ENCODE peak calls at places on chromosomes 12 and 14, in four cellular contexts. One of them, this sample, is unnamed.

GRCh38 chr14:59321184-59321952 is 132.9 kb downstream of the DAAM1 start:
- DNase-seq in IMR-90: peak
- DNase-seq in GM12878: no peak
- DNase-seq in K562: no peak
- DNase-seq in this sample: peak

GRCh38 chr14:44657688-44658388 is 150.8 kb upstream of the FSCB start:
- DNase-seq in IMR-90: peak
- DNase-seq in GM12878: no peak
- DNase-seq in K562: no peak
- DNase-seq in this sample: no peak

GRCh38 chr12:1398673-1399072 is 195.7 kb downstream of the FBXL14 start:
- DNase-seq in IMR-90: peak
- DNase-seq in GM12878: no peak
- DNase-seq in K562: no peak
- DNase-seq in this sample: no peak

GRCh38 chr12:49328816-49329215 is 5.8 kb downstream of the TROAP start:
- DNase-seq in IMR-90: no peak
- DNase-seq in GM12878: no peak
- DNase-seq in K562: no peak
- DNase-seq in this sample: no peak

GRCh38 chr12:1533602-1534304 is 60.6 kb downstream of the FBXL14 start:
- DNase-seq in IMR-90: peak
- DNase-seq in GM12878: peak
- DNase-seq in K562: peak
- DNase-seq in this sample: no peak

GRCh38 chr14:59020382-59020781 is 168.1 kb upstream of the DAAM1 start:
- DNase-seq in IMR-90: peak
- DNase-seq in GM12878: no peak
- DNase-seq in K562: no peak
- DNase-seq in this sample: peak

GRCh38 chr12:132140501-132140900 is 3.6 kb downstream of the DDX51 start:
- DNase-seq in IMR-90: no peak
- DNase-seq in GM12878: no peak
- DNase-seq in K562: no peak
- DNase-seq in this sample: no peak

GRCh38 chr14:30108975-30109700 is 181.5 kb upstream of the PRKD1 start:
- DNase-seq in IMR-90: peak
- DNase-seq in GM12878: no peak
- DNase-seq in K562: no peak
- DNase-seq in this sample: no peak

GRCh38 chr12:91662021-91662420 is 479.4 kb upstream of the DCN start:
- DNase-seq in IMR-90: no peak
- DNase-seq in GM12878: no peak
- DNase-seq in K562: no peak
- DNase-seq in this sample: no peak

GRCh38 chr12:127619869-127620769 is 646.9 kb upstream of the TMEM132C start:
- DNase-seq in IMR-90: no peak
- DNase-seq in GM12878: no peak
- DNase-seq in K562: no peak
- DNase-seq in this sample: no peak

GRCh38 chr14:81363746-81364400 is 36.3 kb downstream of the STON2 start:
- DNase-seq in IMR-90: no peak
- DNase-seq in GM12878: no peak
- DNase-seq in K562: no peak
- DNase-seq in this sample: no peak

GRCh38 chr12:123267991-123268843 is 3.4 kb downstream of the CDK2AP1 start:
- DNase-seq in IMR-90: no peak
- DNase-seq in GM12878: no peak
- DNase-seq in K562: no peak
- DNase-seq in this sample: peak

GRCh38 chr12:123269980-123270379 is 1.7 kb downstream of the CDK2AP1 start:
- DNase-seq in IMR-90: no peak
- DNase-seq in GM12878: no peak
- DNase-seq in K562: no peak
- DNase-seq in this sample: peak

GRCh38 chr12:123268850-123269249 is 2.8 kb downstream of the CDK2AP1 start:
- DNase-seq in IMR-90: no peak
- DNase-seq in GM12878: no peak
- DNase-seq in K562: no peak
- DNase-seq in this sample: no peak

GRCh38 chr12:123270380-123271181 is 1.1 kb downstream of the CDK2AP1 start:
- DNase-seq in IMR-90: peak
- DNase-seq in GM12878: no peak
- DNase-seq in K562: no peak
- DNase-seq in this sample: no peak

GRCh38 chr12:123269395-123269892 is 2.2 kb downstream of the CDK2AP1 start:
- DNase-seq in IMR-90: peak
- DNase-seq in GM12878: no peak
- DNase-seq in K562: no peak
- DNase-seq in this sample: peak
- TF ChIP-seq FOS in IMR-90: no peak
- TF ChIP-seq FOS in GM12878: no peak
- TF ChIP-seq FOS in K562: no peak
- TF ChIP-seq FOS in this sample: no peak

GRCh38 chr12:38102197-38102596 is 214.4 kb upstream of the ALG10B start:
- DNase-seq in IMR-90: no peak
- DNase-seq in GM12878: no peak
- DNase-seq in K562: no peak
- DNase-seq in this sample: no peak
- TF ChIP-seq FOS in IMR-90: no peak
- TF ChIP-seq FOS in GM12878: no peak
- TF ChIP-seq FOS in K562: no peak
- TF ChIP-seq FOS in this sample: no peak

DNA sequence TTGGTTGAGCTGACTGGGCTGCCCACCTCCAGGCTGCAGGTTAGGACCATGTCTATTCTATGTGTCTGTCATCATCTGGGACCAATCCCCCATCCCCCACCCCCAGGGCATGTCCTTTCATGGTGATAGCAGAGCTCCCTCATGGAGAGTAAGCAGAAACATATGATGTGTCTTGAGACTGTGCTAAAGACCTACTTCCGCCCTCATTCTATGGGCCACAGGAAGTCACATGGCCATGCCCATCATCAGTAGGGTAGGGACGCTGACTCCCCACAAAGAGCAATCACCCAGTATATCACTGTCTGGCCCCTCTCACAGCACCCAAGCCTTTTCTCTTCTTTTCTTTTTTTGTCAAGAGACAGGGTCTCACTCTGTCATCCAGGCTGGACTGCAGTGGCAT is 99.7 kb downstream of the CMKLR1 start:
- DNase-seq in IMR-90: no peak
- DNase-seq in GM12878: no peak
- DNase-seq in K562: no peak
- DNase-seq in this sample: no peak
- TF ChIP-seq FOS in IMR-90: no peak
- TF ChIP-seq FOS in GM12878: no peak
- TF ChIP-seq FOS in K562: no peak
- TF ChIP-seq FOS in this sample: no peak

DNA sequence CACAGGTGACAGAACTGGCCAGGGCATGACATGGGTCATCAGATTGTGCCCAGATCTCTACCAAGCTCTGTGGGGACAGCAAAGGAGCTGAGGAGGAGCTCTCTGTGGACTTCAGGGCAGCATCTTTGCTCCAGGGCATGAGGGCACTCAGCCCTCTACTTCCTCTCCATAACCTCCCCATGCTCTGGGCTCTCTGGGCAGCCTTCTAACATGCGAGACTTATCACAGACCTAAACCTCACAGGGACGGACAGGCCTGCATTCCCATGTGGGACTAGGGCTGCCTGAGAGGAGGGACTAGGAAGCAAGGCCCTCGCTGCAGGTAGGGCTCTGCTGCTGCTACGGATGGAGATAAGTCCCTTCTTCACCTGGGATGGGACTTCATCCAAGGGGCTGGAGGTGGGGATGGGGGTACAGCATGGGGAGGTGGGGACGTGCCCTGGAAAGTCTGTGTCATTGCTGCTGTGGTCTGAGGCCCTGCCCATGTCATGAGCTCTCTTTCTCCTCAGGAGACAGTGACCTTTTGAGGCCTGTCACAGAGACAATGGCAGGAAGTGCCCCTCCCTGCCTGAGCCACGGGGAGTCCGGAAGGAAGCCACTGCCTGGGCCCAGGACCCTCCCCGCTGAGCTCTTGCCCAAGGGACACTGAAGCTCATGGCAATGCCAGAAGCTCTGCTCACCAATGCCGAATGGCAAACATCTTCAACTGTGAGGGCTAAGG is 44.1 kb downstream of the PITPNM2 start:
- DNase-seq in IMR-90: no peak
- DNase-seq in GM12878: no peak
- DNase-seq in K562: peak
- DNase-seq in this sample: peak
- TF ChIP-seq FOS in IMR-90: no peak
- TF ChIP-seq FOS in GM12878: no peak
- TF ChIP-seq FOS in K562: no peak
- TF ChIP-seq FOS in this sample: no peak

DNA sequence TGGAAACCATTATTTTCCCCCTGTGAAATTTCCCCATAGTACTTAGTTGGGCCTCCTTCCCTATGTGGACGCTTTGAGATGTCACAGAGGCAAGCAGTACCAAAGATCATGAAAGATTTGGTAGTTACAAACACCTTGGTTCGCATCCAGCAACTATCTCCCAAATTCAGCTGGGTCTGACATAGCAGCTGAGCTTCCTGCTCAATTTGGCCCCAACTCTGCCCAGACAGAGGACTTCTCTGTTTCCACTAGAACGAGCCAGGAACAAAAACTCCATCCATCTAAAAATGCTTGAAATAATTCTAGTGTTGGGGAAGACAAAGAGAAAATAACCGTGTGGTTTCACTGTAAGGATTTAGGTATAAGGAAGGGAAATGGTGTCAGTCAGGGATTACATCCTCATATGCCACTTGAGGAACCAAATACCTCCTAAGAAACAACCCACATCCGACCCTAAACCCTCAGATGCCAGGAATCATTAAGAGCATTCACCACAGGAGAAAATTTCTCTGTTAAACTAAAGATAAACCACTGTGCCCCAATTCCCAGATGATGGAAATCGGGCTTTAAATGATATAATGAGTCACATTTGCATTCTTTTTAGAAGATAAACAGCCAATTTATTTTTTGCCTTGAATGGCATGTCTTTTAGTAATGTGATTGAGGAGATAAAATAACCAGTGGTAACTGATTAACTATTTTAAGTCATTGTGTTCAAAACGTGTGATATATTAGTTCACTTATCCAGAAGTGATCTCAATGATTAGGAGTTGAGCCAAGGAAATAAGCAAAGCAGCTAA is 103.7 kb upstream of the IFNG-AS1 start:
- DNase-seq in IMR-90: no peak
- DNase-seq in GM12878: no peak
- DNase-seq in K562: no peak
- DNase-seq in this sample: no peak
- TF ChIP-seq FOS in IMR-90: no peak
- TF ChIP-seq FOS in GM12878: no peak
- TF ChIP-seq FOS in K562: no peak
- TF ChIP-seq FOS in this sample: no peak

DNA sequence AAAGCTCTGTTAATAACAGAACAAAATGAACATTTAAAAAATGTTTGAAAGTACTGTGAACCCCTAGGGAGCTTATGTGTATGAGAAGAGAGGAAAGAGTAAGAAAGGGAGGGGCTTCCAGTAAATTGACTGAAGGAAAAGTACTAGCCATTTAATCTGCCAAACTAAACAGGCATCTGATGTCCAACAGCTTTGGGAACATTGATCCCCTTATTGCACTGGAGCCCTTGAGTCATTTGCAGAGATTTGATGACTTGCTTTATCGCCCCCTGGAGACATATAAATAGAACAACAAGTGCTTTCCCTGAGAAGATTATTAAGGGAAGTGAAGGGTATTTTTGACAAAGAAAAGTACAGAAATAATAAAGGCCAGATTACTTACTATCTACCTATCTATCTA is 319.3 kb upstream of the NOVA1 start:
- DNase-seq in IMR-90: peak
- DNase-seq in GM12878: no peak
- DNase-seq in K562: peak
- DNase-seq in this sample: peak
- TF ChIP-seq FOS in IMR-90: no peak
- TF ChIP-seq FOS in GM12878: no peak
- TF ChIP-seq FOS in K562: no peak
- TF ChIP-seq FOS in this sample: no peak

DNA sequence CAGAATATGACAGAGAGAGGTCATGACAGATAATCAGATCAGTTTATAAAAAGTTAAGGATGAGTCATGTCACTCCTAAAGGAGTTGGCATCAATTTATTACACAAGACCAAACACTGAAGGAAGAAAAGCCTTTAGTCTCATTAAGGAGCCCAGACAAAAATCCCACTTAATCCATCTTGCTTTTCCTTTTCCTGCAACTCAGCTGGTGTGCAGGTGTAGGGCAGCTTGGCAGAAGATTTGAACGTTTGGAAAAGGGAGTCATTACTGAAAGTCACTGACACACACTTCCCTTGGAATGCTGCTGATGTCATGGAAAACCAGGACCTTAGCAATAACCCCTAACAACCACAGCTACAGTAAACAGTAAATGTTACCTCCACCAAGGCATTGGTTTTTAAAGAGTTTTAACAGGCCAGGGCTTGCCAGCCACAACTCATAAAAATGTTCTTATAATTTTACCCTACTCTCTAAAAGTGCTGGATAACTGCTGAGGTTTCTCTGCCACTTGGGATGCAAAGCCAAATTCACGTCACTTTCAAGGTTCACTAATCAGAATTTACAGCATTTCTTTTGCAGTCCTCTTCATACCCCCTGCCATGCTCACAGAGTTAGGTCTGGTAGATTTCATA is 320.6 kb downstream of the RAD51B start:
- DNase-seq in IMR-90: peak
- DNase-seq in GM12878: no peak
- DNase-seq in K562: no peak
- DNase-seq in this sample: peak
- TF ChIP-seq FOS in IMR-90: peak
- TF ChIP-seq FOS in GM12878: no peak
- TF ChIP-seq FOS in K562: no peak
- TF ChIP-seq FOS in this sample: peak

GRCh38 chr14:99860219-99860618 is 67.0 kb downstream of the EML1 start:
- DNase-seq in IMR-90: no peak
- DNase-seq in GM12878: no peak
- DNase-seq in K562: no peak
- DNase-seq in this sample: no peak
- TF ChIP-seq FOS in IMR-90: no peak
- TF ChIP-seq FOS in GM12878: no peak
- TF ChIP-seq FOS in K562: no peak
- TF ChIP-seq FOS in this sample: no peak

GRCh38 chr12:109258607-109259544 is 50.2 kb downstream of the FOXN4 start:
- DNase-seq in IMR-90: no peak
- DNase-seq in GM12878: no peak
- DNase-seq in K562: no peak
- DNase-seq in this sample: no peak
- TF ChIP-seq FOS in IMR-90: no peak
- TF ChIP-seq FOS in GM12878: no peak
- TF ChIP-seq FOS in K562: no peak
- TF ChIP-seq FOS in this sample: no peak